ENCODE peak calls at places on chromosomes 11 and 22, in four cellular contexts. L is K562, I is A549, D is HepG2. T is an unnamed sample.

GRCh38 chr11:37788141-37788877 is 1190.3 kb upstream of the RAG2 start:
- DNase-seq in D (no peak), I (no peak), L (no peak), T (no peak)

GRCh38 chr22:46057762-46058420 is 80.9 kb upstream of the WNT7B start:
- DNase-seq in D (no peak), I (no peak), L (no peak), T (no peak)

GRCh38 chr11:18243783-18244362 is 4.6 kb downstream of the SAA2 start:
- DNase-seq in L (peak), D (peak), I (peak), T (peak)

GRCh38 chr11:134294664-134295063 is 18.5 kb downstream of the GLB1L3 start:
- DNase-seq in D (no peak), L (no peak), I (no peak), T (no peak)

GRCh38 chr22:23685205-23685784 is 5.5 kb upstream of the RGL4 start:
- DNase-seq in I (no peak), L (peak), D (no peak), T (no peak)

GRCh38 chr11:86891020-86891419 is 64.2 kb downstream of the FZD4 start:
- DNase-seq in D (no peak), L (no peak), I (no peak), T (no peak)

GRCh38 chr11:115802641-115803040 is 298.4 kb upstream of the CADM1 start:
- DNase-seq in L (no peak), D (no peak), I (no peak), T (no peak)

GRCh38 chr11:2382927-2383822 is 6.1 kb downstream of the CD81 start:
- DNase-seq in D (no peak), I (no peak), L (no peak), T (no peak)

GRCh38 chr11:16989554-16989953 is 24.7 kb downstream of the PLEKHA7 start:
- DNase-seq in I (no peak), D (no peak), L (no peak), T (no peak)

GRCh38 chr11:128894685-128895084 is 3.5 kb downstream of the KCNJ5 start:
- DNase-seq in L (peak), I (no peak), D (peak), T (no peak)

GRCh38 chr11:10984250-10984649 is 126.4 kb upstream of the ZBED5 start:
- DNase-seq in D (no peak), I (no peak), L (peak), T (no peak)

GRCh38 chr11:27688076-27688475 is 12.2 kb downstream of the BDNF start:
- DNase-seq in I (no peak), L (no peak), D (peak), T (peak)

GRCh38 chr22:44249376-44250147 is 63.2 kb downstream of the SHISAL1 start:
- DNase-seq in D (no peak), L (no peak), I (no peak), T (no peak)

GRCh38 chr11:27524155-27524554 is 17.6 kb upstream of the LIN7C start:
- DNase-seq in D (peak), L (peak), I (no peak), T (peak)

GRCh38 chr11:118524757-118525465 is 2.4 kb upstream of the TTC36 start:
- DNase-seq in L (no peak), I (no peak), D (no peak), T (no peak)

GRCh38 chr11:34565417-34566208 is 52.0 kb upstream of the ELF5 start:
- DNase-seq in D (peak), L (peak), I (peak), T (peak)

DNA sequence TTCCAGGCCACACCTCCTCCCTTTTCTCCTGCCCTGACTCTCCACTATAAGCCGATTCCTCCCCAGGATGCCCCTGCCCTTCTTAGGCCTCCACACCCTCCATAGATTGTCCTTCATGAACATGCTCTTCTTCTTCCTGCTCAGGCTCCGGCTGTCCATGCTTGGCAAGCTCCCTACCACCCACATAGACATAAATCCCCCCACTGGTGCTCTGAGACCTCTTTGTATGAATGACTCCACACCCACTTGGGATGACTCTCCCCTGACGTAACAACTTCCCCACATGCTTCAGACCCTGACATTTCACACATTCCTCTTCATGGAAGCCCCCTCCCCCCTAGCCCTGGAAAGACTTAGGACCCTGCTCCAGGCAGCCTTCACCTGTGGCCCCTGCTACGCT is 542.5 kb upstream of the LARGE1 start:
- DNase-seq in L (no peak), I (no peak), D (no peak), T (no peak)
- TF ChIP-seq RNF2 in L (no peak), I (no peak), D (no peak), T (no peak)

GRCh38 chr11:59753650-59754493 is 1.3 kb upstream of the STX3 start:
- DNase-seq in I (peak), D (peak), L (peak), T (no peak)
- TF ChIP-seq RNF2 in I (no peak), D (no peak), L (peak), T (no peak)

DNA sequence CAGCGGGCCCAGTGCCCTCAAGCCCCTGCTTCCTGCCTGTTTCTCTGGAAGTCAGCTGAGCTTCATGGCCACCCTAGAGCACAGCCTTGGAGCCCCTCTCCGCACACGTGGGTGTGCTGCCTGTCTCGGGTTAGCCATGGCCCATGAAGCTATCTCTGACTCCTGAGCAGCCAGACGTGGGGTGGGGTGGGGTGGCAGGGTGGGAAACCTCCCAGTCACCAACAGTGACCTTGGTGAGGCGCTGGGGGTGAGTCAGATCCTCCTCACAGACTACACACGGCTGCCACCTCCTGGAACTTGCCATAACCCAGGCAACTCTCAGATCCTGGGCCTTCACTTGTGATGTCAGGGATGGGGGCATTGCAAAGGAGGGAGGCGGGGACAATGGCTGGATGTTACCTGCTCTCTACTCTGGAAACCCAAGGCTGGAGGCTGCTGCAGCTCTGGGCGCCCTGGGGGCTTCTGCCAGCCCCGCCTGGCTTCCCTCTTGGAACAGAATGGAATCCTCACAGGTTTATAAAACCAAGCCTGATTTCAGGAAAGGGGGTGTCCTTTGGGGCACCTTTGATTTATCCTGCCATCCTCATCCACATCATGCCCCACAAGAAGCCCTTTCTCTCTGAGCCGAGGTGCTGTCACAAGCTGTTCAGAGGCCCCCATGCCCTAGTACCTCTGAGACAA is 88.4 kb downstream of the SNX19 start:
- DNase-seq in I (peak), L (peak), D (peak), T (peak)
- TF ChIP-seq RNF2 in I (no peak), L (no peak), D (no peak), T (no peak)

GRCh38 chr11:22163394-22163797 is 29.5 kb upstream of the ANO5 start:
- DNase-seq in D (no peak), L (no peak), I (no peak), T (no peak)
- TF ChIP-seq RNF2 in D (no peak), L (no peak), I (no peak), T (no peak)

GRCh38 chr11:45409587-45409986 is 123.4 kb upstream of the SYT13 start:
- DNase-seq in I (no peak), L (no peak), D (no peak), T (no peak)
- TF ChIP-seq RNF2 in I (no peak), L (no peak), D (no peak), T (no peak)

T was measured in H1.